ENCODE peak calls at places on chromosomes 6 and 20, in eight cellular contexts. H, U, B, V, O, W, P and I are unnamed samples.

GRCh38 chr20:32523613-32524218 is 61.4 kb downstream of the NOL4L start:
- DNase-seq in H (no peak), U (no peak), B (no peak), V (no peak), O (no peak), W (no peak), P (no peak), I (no peak)

GRCh38 chr6:42128460-42129359 is 13.7 kb downstream of the C6orf132 start:
- DNase-seq in H (no peak), U (no peak), B (no peak), V (no peak), O (peak; percentile 32), W (no peak), P (no peak), I (no peak)

GRCh38 chr6:41039060-41039998 is at the start of gene UNC5CL:
- DNase-seq in H (peak; percentile 62), U (no peak), B (no peak), V (peak; percentile 74), O (no peak), W (peak; percentile 51), P (peak; percentile 39), I (no peak)

GRCh38 chr6:70375166-70375565 is 38.1 kb upstream of the FAM135A start:
- DNase-seq in H (no peak), U (no peak), B (peak; percentile 49), V (no peak), O (no peak), W (no peak), P (peak; percentile 81), I (no peak)

GRCh38 chr20:46709459-46710148 is at the start of gene SLC2A10:
- DNase-seq in H (peak; percentile 74), U (peak; percentile 59), B (peak; percentile 61), V (peak; percentile 46), O (no peak), W (no peak), P (peak; percentile 61), I (no peak)

GRCh38 chr20:58913079-58913478 is 60.6 kb downstream of the GNAS start:
- DNase-seq in H (no peak), U (no peak), B (no peak), V (no peak), O (no peak), W (no peak), P (no peak), I (no peak)

GRCh38 chr6:22785036-22785435 is 215.7 kb downstream of the HDGFL1 start:
- DNase-seq in H (no peak), U (no peak), B (peak; percentile 38), V (no peak), O (no peak), W (peak; percentile 9), P (no peak), I (no peak)

GRCh38 chr6:41027799-41028617 is 11.0 kb downstream of the UNC5CL start:
- DNase-seq in H (peak; percentile 94), U (peak; percentile 87), B (peak; percentile 44), V (peak; percentile 82), O (peak; percentile 15), W (peak; percentile 73), P (peak; percentile 70), I (no peak)

GRCh38 chr6:81713205-81713604 is 39.3 kb downstream of the TENT5A start:
- DNase-seq in H (no peak), U (no peak), B (no peak), V (no peak), O (no peak), W (no peak), P (no peak), I (no peak)

GRCh38 chr6:41937881-41938574 is 3.6 kb downstream of the CCND3 start:
- DNase-seq in H (no peak), U (peak; percentile 44), B (no peak), V (peak; percentile 41), O (no peak), W (no peak), P (peak; percentile 35), I (no peak)

GRCh38 chr20:17916365-17916996 is 52.1 kb downstream of the SNX5 start:
- DNase-seq in H (no peak), U (no peak), B (no peak), V (no peak), O (no peak), W (peak; percentile 25), P (no peak), I (no peak)

GRCh38 chr20:32752458-32753250 is 9.4 kb upstream of the COMMD7 start:
- DNase-seq in H (no peak), U (no peak), B (peak; percentile 82), V (no peak), O (no peak), W (no peak), P (peak; percentile 78), I (peak; percentile 28)

GRCh38 chr6:31734247-31734702 is 2.1 kb downstream of the CLIC1 start:
- DNase-seq in H (no peak), U (no peak), B (no peak), V (no peak), O (no peak), W (no peak), P (no peak), I (no peak)

GRCh38 chr6:115740907-115741306 is 319.8 kb downstream of the FRK start:
- DNase-seq in H (no peak), U (no peak), B (no peak), V (no peak), O (no peak), W (no peak), P (no peak), I (no peak)

GRCh38 chr20:36854343-36855240 is 21.3 kb upstream of the TLDC2 start:
- DNase-seq in H (peak; percentile 57), U (peak; percentile 67), B (peak; percentile 28), V (no peak), O (no peak), W (no peak), P (no peak), I (no peak)

GRCh38 chr20:437787-438486 is 24.4 kb downstream of the TBC1D20 start:
- DNase-seq in H (no peak), U (no peak), B (no peak), V (no peak), O (no peak), W (no peak), P (no peak), I (no peak)

GRCh38 chr20:17808357-17808756 is 108.6 kb downstream of the BANF2 start:
- DNase-seq in H (peak; percentile 62), U (peak; percentile 73), B (peak; percentile 48), V (peak; percentile 46), O (no peak), W (no peak), P (peak; percentile 88), I (peak; percentile 46)

GRCh38 chr20:4449977-4450715 is 271.6 kb upstream of the PRND start:
- DNase-seq in H (no peak), U (no peak), B (peak; percentile 71), V (peak; percentile 18), O (peak; percentile 49), W (no peak), P (peak; percentile 33), I (no peak)

GRCh38 chr20:52150440-52151258 is 40.9 kb downstream of the ZFP64 start:
- DNase-seq in H (no peak), U (no peak), B (peak; percentile 58), V (no peak), O (peak; percentile 38), W (peak; percentile 55), P (peak; percentile 70), I (peak; percentile 7)

GRCh38 chr6:34182751-34183531 is 37.1 kb upstream of the GRM4 start:
- DNase-seq in H (no peak), U (no peak), B (no peak), V (no peak), O (no peak), W (peak; percentile 84), P (no peak), I (no peak)

GRCh38 chr6:31710490-31711219 is 4.0 kb downstream of the LY6G6F start:
- DNase-seq in H (no peak), U (no peak), B (no peak), V (no peak), O (no peak), W (no peak), P (no peak), I (no peak)

GRCh38 chr20:19784511-19785172 is 26.6 kb downstream of the RIN2 start:
- DNase-seq in H (peak; percentile 67), U (peak; percentile 76), B (peak; percentile 91), V (peak; percentile 60), O (peak; percentile 84), W (peak; percentile 67), P (peak; percentile 95), I (peak; percentile 65)

GRCh38 chr6:154266560-154267134 is 90.0 kb downstream of the IPCEF1 start:
- DNase-seq in H (no peak), U (no peak), B (no peak), V (no peak), O (no peak), W (peak; percentile 47), P (no peak), I (no peak)

GRCh38 chr6:168333039-168333438 is 13.5 kb upstream of the DACT2 start:
- DNase-seq in H (no peak), U (no peak), B (no peak), V (no peak), O (no peak), W (no peak), P (no peak), I (no peak)
- TF ChIP-seq CTCF in H (no peak), U (peak; percentile 9), B (no peak), V (no peak), O (peak; percentile 32), W (no peak), P (peak; percentile 31), I (peak; percentile 9)

GRCh38 chr6:29021434-29021833 is 16.3 kb upstream of the ZNF311 start:
- DNase-seq in H (no peak), U (no peak), B (no peak), V (no peak), O (no peak), W (no peak), P (no peak), I (no peak)
- H3K4me3 ChIP-seq in H (no peak overlapping the region), U (no peak overlapping the region), B (no peak overlapping the region), V (no peak overlapping the region), O (no peak overlapping the region), W (no peak overlapping the region), P (no peak overlapping the region), I (no peak overlapping the region)

GRCh38 chr6:96624957-96625356 is 62.0 kb downstream of the FHL5 start:
- DNase-seq in H (no peak), U (no peak), B (no peak), V (no peak), O (no peak), W (peak; percentile 34), P (no peak), I (no peak)

GRCh38 chr6:96620851-96621250 is 57.9 kb downstream of the FHL5 start:
- DNase-seq in H (no peak), U (no peak), B (no peak), V (no peak), O (no peak), W (no peak), P (no peak), I (no peak)

GRCh38 chr6:96631248-96631647 is 68.3 kb downstream of the FHL5 start:
- DNase-seq in H (no peak), U (no peak), B (no peak), V (no peak), O (no peak), W (no peak), P (peak; percentile 17), I (no peak)

GRCh38 chr6:96621983-96622382 is 59.1 kb downstream of the FHL5 start:
- DNase-seq in H (no peak), U (no peak), B (no peak), V (no peak), O (no peak), W (no peak), P (no peak), I (no peak)

GRCh38 chr6:96626749-96627353 is 63.9 kb downstream of the FHL5 start:
- DNase-seq in H (no peak), U (no peak), B (peak; percentile 38), V (no peak), O (peak; percentile 23), W (peak; percentile 68), P (peak; percentile 62), I (peak; percentile 4)
- TF ChIP-seq CTCF in H (peak; percentile 26), U (peak; percentile 38), B (peak; percentile 52), V (no peak), O (peak; percentile 9), W (peak; percentile 19), P (peak; percentile 33), I (peak; percentile 27)

GRCh38 chr6:43308990-43309477 is 408 bp upstream of the CRIP3 start:
- DNase-seq in H (no peak), U (no peak), B (no peak), V (no peak), O (no peak), W (no peak), P (no peak), I (no peak)
- H3K4me3 ChIP-seq in H (peak overlapping the region; percentile 62), U (peak overlapping the region; percentile 54), B (no peak overlapping the region), V (no peak overlapping the region), O (no peak overlapping the region), W (peak overlapping the region; percentile 57), P (no peak overlapping the region), I (no peak overlapping the region)